ENCODE peak calls at places on chromosomes 2 and 18, in six cellular contexts. N is GM12878, Q is K562, G is H1, V is GM12892, R is HepG2. L is an unnamed sample.

GRCh38 chr2:218631837-218632236 is 24.1 kb downstream of the PLCD4 start:
- DNase-seq in N (no peak), Q (no peak), G (no peak), V (no peak), R (no peak), L (no peak)

GRCh38 chr2:12076810-12077209 is 330.4 kb downstream of the LPIN1 start:
- DNase-seq in N (no peak), Q (no peak), G (no peak), V (no peak), R (no peak), L (no peak)

GRCh38 chr2:227374158-227374557 is 4.9 kb downstream of the TM4SF20 start:
- DNase-seq in N (no peak), Q (no peak), G (no peak), V (no peak), R (no peak), L (no peak)

GRCh38 chr2:13583609-13584008 is 866.9 kb downstream of the TRIB2 start:
- DNase-seq in N (no peak), Q (no peak), G (no peak), V (no peak), R (no peak), L (no peak)

GRCh38 chr2:45649855-45650806 is 1.3 kb upstream of the PRKCE start:
- DNase-seq in N (no peak), Q (peak; percentile 59), G (peak; percentile 77), V (peak; percentile 34), R (peak; percentile 64), L (no peak)

GRCh38 chr2:29495536-29495935 is 380.3 kb downstream of the CLIP4 start:
- DNase-seq in N (no peak), Q (no peak), G (no peak), V (no peak), R (no peak), L (no peak)

GRCh38 chr2:208373460-208374089 is 33.0 kb upstream of the PTH2R start:
- DNase-seq in N (no peak), Q (peak; percentile 35), G (no peak), V (peak; percentile 25), R (peak; percentile 43), L (peak; percentile 29)

GRCh38 chr18:9612215-9612830 is 2.0 kb downstream of the PPP4R1 start:
- DNase-seq in N (no peak), Q (no peak), G (no peak), V (no peak), R (peak; percentile 66), L (no peak)

GRCh38 chr2:198135481-198135934 is 331.1 kb downstream of the PLCL1 start:
- DNase-seq in N (no peak), Q (no peak), G (no peak), V (no peak), R (no peak), L (no peak)

GRCh38 chr2:19331452-19331851 is 27.0 kb downstream of the OSR1 start:
- DNase-seq in N (no peak), Q (no peak), G (no peak), V (no peak), R (no peak), L (no peak)

GRCh38 chr18:6239716-6240115 is 175.0 kb downstream of the L3MBTL4 start:
- DNase-seq in N (no peak), Q (no peak), G (no peak), V (no peak), R (no peak), L (no peak)

GRCh38 chr2:72326759-72327158 is 179.1 kb upstream of the CYP26B1 start:
- DNase-seq in N (no peak), Q (no peak), G (no peak), V (no peak), R (no peak), L (no peak)

GRCh38 chr2:240431276-240431662 is 4.2 kb upstream of the GPC1 start:
- DNase-seq in N (no peak), Q (no peak), G (peak; percentile 16), V (no peak), R (no peak), L (no peak)

GRCh38 chr2:101328474-101329007 is 20.0 kb upstream of the RNF149 start:
- DNase-seq in N (peak; percentile 11), Q (no peak), G (no peak), V (no peak), R (no peak), L (no peak)

GRCh38 chr18:48973731-48974130 is 23.0 kb upstream of the SMAD7 start:
- DNase-seq in N (no peak), Q (no peak), G (no peak), V (no peak), R (no peak), L (no peak)

GRCh38 chr2:101815739-101816391 is 118.4 kb downstream of the MAP4K4 start:
- DNase-seq in N (no peak), Q (no peak), G (no peak), V (no peak), R (no peak), L (no peak)

GRCh38 chr2:129756276-129756675 is 223.2 kb upstream of the RAB6C start:
- DNase-seq in N (no peak), Q (no peak), G (no peak), V (no peak), R (no peak), L (no peak)

GRCh38 chr2:191691016-191691725 is 13.2 kb downstream of the NABP1 start:
- DNase-seq in N (peak; percentile 59), Q (peak; percentile 51), G (no peak), V (no peak), R (peak; percentile 81), L (peak; percentile 35)
- TF ChIP-seq POLR2A in N (no peak), Q (peak; percentile 52), G (no peak), V (peak; percentile 33), R (no peak), L (no peak)

GRCh38 chr2:147628971-147629421 is 215.8 kb upstream of the ACVR2A start:
- DNase-seq in N (no peak), Q (no peak), G (no peak), V (no peak), R (no peak), L (no peak)

GRCh38 chr2:147621656-147622197 is 223.1 kb upstream of the ACVR2A start:
- DNase-seq in N (no peak), Q (no peak), G (no peak), V (no peak), R (no peak), L (no peak)

DNA sequence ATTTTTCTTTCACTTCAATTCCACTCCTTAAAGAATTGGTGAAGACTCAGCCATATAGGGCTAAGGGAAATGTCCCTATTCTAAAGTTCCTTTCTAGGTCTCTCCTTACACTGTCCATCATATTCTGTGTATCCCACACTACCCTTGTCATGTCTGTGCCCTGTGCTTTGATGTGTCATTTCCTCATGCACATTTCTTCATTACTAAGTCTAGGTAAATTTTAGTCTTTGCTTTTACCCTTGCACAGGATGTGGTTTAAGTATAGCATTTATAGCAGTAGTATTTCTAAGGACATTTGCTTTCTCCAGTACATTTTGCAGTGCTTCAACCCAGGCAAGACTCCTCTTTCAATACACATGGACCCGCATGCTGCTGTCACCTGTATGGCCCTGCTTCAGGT is 221.5 kb upstream of the ACVR2A start:
- DNase-seq in N (no peak), Q (no peak), G (no peak), V (no peak), R (no peak), L (no peak)
- TF ChIP-seq TAF1 in N (no peak), Q (no peak), G (no peak), V (no peak), R (no peak), L (no peak)

GRCh38 chr2:182368996-182369395 is 57.8 kb downstream of the PDE1A start:
- DNase-seq in N (no peak), Q (no peak), G (no peak), V (no peak), R (no peak), L (no peak)

GRCh38 chr2:182377467-182377866 is 49.4 kb downstream of the PDE1A start:
- DNase-seq in N (no peak), Q (no peak), G (no peak), V (no peak), R (no peak), L (no peak)

GRCh38 chr2:182368446-182368845 is 58.4 kb downstream of the PDE1A start:
- DNase-seq in N (no peak), Q (no peak), G (no peak), V (no peak), R (no peak), L (no peak)

GRCh38 chr2:182375862-182376261 is 51.0 kb downstream of the PDE1A start:
- DNase-seq in N (no peak), Q (no peak), G (no peak), V (no peak), R (no peak), L (no peak)

GRCh38 chr2:182372661-182373060 is 54.2 kb downstream of the PDE1A start:
- DNase-seq in N (no peak), Q (no peak), G (no peak), V (no peak), R (peak; percentile 11), L (no peak)
- TF ChIP-seq POLR2AphosphoS5 in N (no peak), Q (no peak), G (no peak), V (no peak), R (no peak), L (no peak)

GRCh38 chr18:11880586-11881304 is 27.4 kb downstream of the MPPE1 start:
- DNase-seq in N (no peak), Q (peak; percentile 46), G (no peak), V (no peak), R (no peak), L (no peak)

GRCh38 chr18:11884396-11885030 is 23.6 kb downstream of the MPPE1 start:
- DNase-seq in N (no peak), Q (no peak), G (no peak), V (no peak), R (no peak), L (no peak)

GRCh38 chr18:11885278-11885991 is 22.7 kb downstream of the MPPE1 start:
- DNase-seq in N (no peak), Q (no peak), G (no peak), V (no peak), R (peak; percentile 73), L (peak; percentile 53)

GRCh38 chr18:11886629-11887028 is 21.5 kb downstream of the MPPE1 start:
- DNase-seq in N (no peak), Q (no peak), G (no peak), V (no peak), R (no peak), L (no peak)

DNA sequence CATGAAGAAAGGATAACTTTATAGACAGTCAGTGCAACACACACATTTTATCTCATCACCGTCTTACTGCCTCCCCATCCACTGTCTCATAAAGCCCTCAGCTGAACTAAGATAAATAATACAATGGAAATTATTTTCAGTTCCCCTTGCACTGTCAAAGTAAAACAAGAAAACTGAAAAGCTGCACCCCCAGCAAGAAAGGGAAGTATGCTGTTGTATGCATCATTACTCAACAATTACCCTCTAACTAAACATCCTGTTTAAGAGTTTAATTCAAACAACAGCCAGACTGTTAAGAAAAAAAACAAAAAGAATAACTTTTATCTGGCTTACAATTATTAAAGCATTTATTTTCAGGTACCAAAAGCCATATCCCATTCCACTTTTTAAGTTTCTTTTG is 25.0 kb downstream of the MPPE1 start:
- DNase-seq in N (peak; percentile 38), Q (no peak), G (no peak), V (no peak), R (no peak), L (peak; percentile 36)
- TF ChIP-seq POLR2A in N (no peak), Q (no peak), G (no peak), V (no peak), R (no peak), L (no peak)

GRCh38 chr18:59238385-59238784 is 18.4 kb downstream of the GRP start:
- DNase-seq in N (no peak), Q (no peak), G (no peak), V (no peak), R (no peak), L (no peak)
- TF ChIP-seq TAF1 in N (no peak), Q (no peak), G (no peak), V (no peak), R (no peak), L (no peak)

L was measured in GM12891.